ENCODE peak calls at places on chromosome 17, in four cellular contexts. One of them, this sample, is unnamed.

GRCh38 chr17:19417611-19418010 is 6.6 kb downstream of the RNF112 start:
- DNase-seq in HepG2: no peak
- DNase-seq in K562: no peak
- DNase-seq in GM12878: no peak
- DNase-seq in this sample: no peak

GRCh38 chr17:63445571-63446217 is 412 bp downstream of the CYB561 start:
- DNase-seq in K562: no peak
- DNase-seq in HepG2: no peak
- DNase-seq in GM12878: no peak
- DNase-seq in this sample: peak

GRCh38 chr17:6061290-6061689 is 8.9 kb upstream of the WSCD1 start:
- DNase-seq in K562: no peak
- DNase-seq in HepG2: peak
- DNase-seq in GM12878: no peak
- DNase-seq in this sample: no peak

GRCh38 chr17:40188694-40189093 is 11.4 kb downstream of the RAPGEFL1 start:
- DNase-seq in K562: no peak
- DNase-seq in GM12878: no peak
- DNase-seq in HepG2: no peak
- DNase-seq in this sample: no peak

GRCh38 chr17:50123649-50124349 is 6.2 kb downstream of the SAMD14 start:
- DNase-seq in GM12878: no peak
- DNase-seq in HepG2: no peak
- DNase-seq in K562: no peak
- DNase-seq in this sample: no peak

GRCh38 chr17:78000351-78000750 is 41.8 kb downstream of the TNRC6C start:
- DNase-seq in HepG2: no peak
- DNase-seq in K562: no peak
- DNase-seq in GM12878: no peak
- DNase-seq in this sample: no peak

GRCh38 chr17:46876926-46877325 is 25.5 kb downstream of the WNT9B start:
- DNase-seq in HepG2: no peak
- DNase-seq in K562: no peak
- DNase-seq in GM12878: no peak
- DNase-seq in this sample: no peak

GRCh38 chr17:8740486-8740885 is 4.2 kb downstream of the CCDC42 start:
- DNase-seq in GM12878: no peak
- DNase-seq in K562: peak
- DNase-seq in HepG2: no peak
- DNase-seq in this sample: peak

GRCh38 chr17:32120086-32120485 is 22.2 kb upstream of the RHOT1 start:
- DNase-seq in K562: no peak
- DNase-seq in HepG2: no peak
- DNase-seq in GM12878: no peak
- DNase-seq in this sample: no peak

GRCh38 chr17:1773755-1774181 is 11.9 kb downstream of the SERPINF1 start:
- DNase-seq in K562: peak
- DNase-seq in GM12878: no peak
- DNase-seq in HepG2: no peak
- DNase-seq in this sample: no peak

GRCh38 chr17:49469831-49470568 is 25.1 kb upstream of the NGFR start:
- DNase-seq in HepG2: no peak
- DNase-seq in K562: peak
- DNase-seq in GM12878: no peak
- DNase-seq in this sample: peak

GRCh38 chr17:8628609-8629169 is 1.8 kb downstream of the MYH10 start:
- DNase-seq in K562: peak
- DNase-seq in HepG2: no peak
- DNase-seq in GM12878: no peak
- DNase-seq in this sample: no peak

GRCh38 chr17:50467114-50467854 is 1.4 kb downstream of the CHAD start:
- DNase-seq in GM12878: no peak
- DNase-seq in HepG2: no peak
- DNase-seq in K562: no peak
- DNase-seq in this sample: no peak

GRCh38 chr17:32495347-32496253 is 8.8 kb downstream of the CDK5R1 start:
- DNase-seq in GM12878: no peak
- DNase-seq in HepG2: no peak
- DNase-seq in K562: no peak
- DNase-seq in this sample: no peak

GRCh38 chr17:50779747-50780363 is 12.5 kb upstream of the ANKRD40CL start:
- DNase-seq in HepG2: no peak
- DNase-seq in K562: no peak
- DNase-seq in GM12878: no peak
- DNase-seq in this sample: no peak

GRCh38 chr17:58529275-58529674 is 14.8 kb upstream of the MTMR4 start:
- DNase-seq in K562: no peak
- DNase-seq in GM12878: no peak
- DNase-seq in HepG2: no peak
- DNase-seq in this sample: no peak
- TF ChIP-seq SP1 in K562: no peak
- TF ChIP-seq SP1 in GM12878: no peak
- TF ChIP-seq SP1 in HepG2: no peak
- TF ChIP-seq SP1 in this sample: no peak

GRCh38 chr17:55434721-55435120 is 13.1 kb upstream of the MMD start:
- DNase-seq in GM12878: no peak
- DNase-seq in HepG2: no peak
- DNase-seq in K562: no peak
- DNase-seq in this sample: no peak

GRCh38 chr17:55435408-55435807 is 13.8 kb upstream of the MMD start:
- DNase-seq in HepG2: no peak
- DNase-seq in GM12878: no peak
- DNase-seq in K562: no peak
- DNase-seq in this sample: no peak

GRCh38 chr17:55432358-55433028 is 10.9 kb upstream of the MMD start:
- DNase-seq in HepG2: no peak
- DNase-seq in K562: no peak
- DNase-seq in GM12878: no peak
- DNase-seq in this sample: no peak

GRCh38 chr17:55433029-55433628 is 11.5 kb upstream of the MMD start:
- DNase-seq in GM12878: no peak
- DNase-seq in HepG2: peak
- DNase-seq in K562: no peak
- DNase-seq in this sample: no peak

DNA sequence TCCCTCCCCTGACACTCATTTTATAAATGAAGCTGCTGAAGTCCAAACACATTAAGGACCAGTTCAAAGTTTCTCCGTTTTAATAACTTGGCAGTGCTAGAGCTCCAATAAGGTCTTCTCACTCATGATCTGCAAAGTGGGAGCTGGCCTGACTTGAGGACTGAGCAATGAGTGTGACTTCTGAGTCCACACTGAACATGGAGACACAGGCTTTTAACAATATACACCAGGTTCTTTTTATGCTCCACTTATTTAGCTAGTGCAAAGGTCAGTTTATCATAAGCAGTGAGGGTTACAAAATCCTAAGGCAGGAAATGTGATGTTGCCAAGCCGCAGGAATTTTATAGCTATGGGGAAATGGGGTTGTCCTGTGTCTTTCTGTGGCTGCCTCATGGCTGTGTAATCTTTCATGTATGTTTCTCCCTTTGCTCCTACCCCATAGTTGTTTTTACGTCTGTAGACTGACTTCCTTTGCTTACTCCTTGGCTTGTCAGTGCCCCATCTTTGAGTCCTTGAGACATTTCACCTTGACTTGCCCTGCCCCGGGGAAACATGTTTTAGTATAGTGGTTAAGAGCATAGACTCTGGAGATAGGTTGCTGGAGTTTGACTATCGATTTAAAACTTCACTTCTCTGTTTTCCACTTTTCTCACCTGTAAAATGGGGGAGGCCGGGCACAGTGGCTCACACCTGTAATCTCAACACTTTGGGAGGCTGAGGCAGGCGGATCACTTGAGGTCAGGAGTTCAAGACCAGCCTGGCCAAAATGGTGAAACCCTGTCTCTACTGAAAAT is 12.2 kb upstream of the MMD start:
- DNase-seq in GM12878: no peak
- DNase-seq in HepG2: peak
- DNase-seq in K562: no peak
- DNase-seq in this sample: no peak
- TF ChIP-seq ESRRA in GM12878: no peak
- TF ChIP-seq ESRRA in HepG2: peak
- TF ChIP-seq ESRRA in K562: no peak
- TF ChIP-seq ESRRA in this sample: no peak

GRCh38 chr17:7391307-7391706 is 3.0 kb downstream of the PLSCR3 start:
- DNase-seq in K562: no peak
- DNase-seq in GM12878: no peak
- DNase-seq in HepG2: no peak
- DNase-seq in this sample: no peak

GRCh38 chr17:7396147-7396546 is 1.8 kb upstream of the PLSCR3 start:
- DNase-seq in GM12878: no peak
- DNase-seq in HepG2: no peak
- DNase-seq in K562: no peak
- DNase-seq in this sample: no peak

GRCh38 chr17:7392696-7393612 is 1.4 kb downstream of the PLSCR3 start:
- DNase-seq in K562: no peak
- DNase-seq in GM12878: no peak
- DNase-seq in HepG2: no peak
- DNase-seq in this sample: peak

GRCh38 chr17:7394452-7395191 is at the start of gene PLSCR3:
- DNase-seq in HepG2: peak
- DNase-seq in GM12878: peak
- DNase-seq in K562: peak
- DNase-seq in this sample: peak

DNA sequence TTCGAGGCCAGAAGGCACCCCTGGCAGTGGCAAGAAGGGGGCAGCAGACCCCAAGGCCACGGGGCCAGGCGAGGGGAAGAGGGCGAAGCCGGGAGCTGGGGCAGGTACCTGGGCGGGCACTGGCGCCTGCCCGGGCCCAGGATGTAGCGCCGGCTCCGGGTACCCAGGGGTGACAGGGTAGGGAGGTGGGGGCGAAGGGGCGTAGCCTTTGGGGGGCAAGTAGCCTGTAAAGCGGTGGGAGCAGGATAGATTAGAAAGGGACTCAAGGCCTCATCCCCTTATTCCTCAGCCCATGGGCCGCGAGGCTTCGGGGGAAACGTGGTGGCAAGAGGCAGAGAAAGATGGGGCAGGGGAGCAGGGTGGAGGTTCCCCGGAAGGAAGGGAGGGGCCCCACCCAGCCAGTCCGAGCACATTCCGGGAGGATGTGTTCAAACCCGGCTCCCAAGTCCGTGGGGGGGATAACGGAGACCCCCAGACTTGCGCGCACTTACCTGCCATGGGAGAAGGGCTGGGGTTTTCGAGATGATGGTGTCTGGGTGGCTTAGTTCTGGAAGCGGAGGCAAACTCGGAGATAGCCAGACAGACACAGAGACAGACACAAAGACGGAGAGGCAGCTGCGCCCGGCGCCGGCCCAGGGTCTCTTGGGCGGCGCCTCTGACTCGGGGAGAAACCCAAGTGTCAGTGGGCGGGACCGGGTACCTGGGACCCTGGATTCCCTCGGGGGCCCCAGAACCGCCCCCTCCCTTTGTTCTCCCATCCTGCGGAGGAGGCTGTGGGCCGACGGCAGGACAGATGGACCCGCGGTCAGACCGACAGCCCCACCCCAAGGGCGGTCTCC is 493 bp downstream of the PLSCR3 start:
- DNase-seq in HepG2: no peak
- DNase-seq in GM12878: no peak
- DNase-seq in K562: no peak
- DNase-seq in this sample: peak
- TF ChIP-seq SP1 in HepG2: no peak
- TF ChIP-seq SP1 in GM12878: peak
- TF ChIP-seq SP1 in K562: no peak
- TF ChIP-seq SP1 in this sample: no peak

DNA sequence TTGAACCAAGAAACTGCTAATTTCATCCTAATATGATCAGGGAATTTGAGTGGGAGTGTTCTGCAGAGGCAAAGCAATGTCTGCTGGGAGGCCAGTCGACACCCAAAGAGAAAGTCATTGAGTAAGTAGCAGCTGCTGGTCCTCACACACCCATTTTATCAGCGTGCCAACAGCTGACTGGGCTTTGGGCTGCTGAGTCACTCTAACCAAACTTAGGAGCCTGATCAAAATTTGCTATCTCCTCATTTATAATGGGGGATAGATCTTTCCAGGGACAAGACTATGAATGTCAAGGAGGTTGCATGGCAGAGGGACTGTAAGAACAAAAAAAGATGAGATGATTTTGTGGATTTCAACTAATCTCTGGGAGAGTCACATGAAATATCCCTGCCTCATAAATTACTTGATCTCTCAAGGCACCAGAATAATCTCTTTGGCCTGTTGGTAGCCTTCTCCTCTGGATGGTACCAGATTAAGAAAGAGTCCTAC is 32.9 kb downstream of the CPSF4L start:
- DNase-seq in K562: peak
- DNase-seq in HepG2: peak
- DNase-seq in GM12878: no peak
- DNase-seq in this sample: no peak
- TF ChIP-seq ESRRA in K562: peak
- TF ChIP-seq ESRRA in HepG2: no peak
- TF ChIP-seq ESRRA in GM12878: no peak
- TF ChIP-seq ESRRA in this sample: no peak

GRCh38 chr17:70121136-70121535 is 46.1 kb downstream of the KCNJ16 start:
- DNase-seq in HepG2: no peak
- DNase-seq in K562: no peak
- DNase-seq in GM12878: no peak
- DNase-seq in this sample: no peak
- TF ChIP-seq SP1 in HepG2: no peak
- TF ChIP-seq SP1 in K562: no peak
- TF ChIP-seq SP1 in GM12878: no peak
- TF ChIP-seq SP1 in this sample: no peak

DNA sequence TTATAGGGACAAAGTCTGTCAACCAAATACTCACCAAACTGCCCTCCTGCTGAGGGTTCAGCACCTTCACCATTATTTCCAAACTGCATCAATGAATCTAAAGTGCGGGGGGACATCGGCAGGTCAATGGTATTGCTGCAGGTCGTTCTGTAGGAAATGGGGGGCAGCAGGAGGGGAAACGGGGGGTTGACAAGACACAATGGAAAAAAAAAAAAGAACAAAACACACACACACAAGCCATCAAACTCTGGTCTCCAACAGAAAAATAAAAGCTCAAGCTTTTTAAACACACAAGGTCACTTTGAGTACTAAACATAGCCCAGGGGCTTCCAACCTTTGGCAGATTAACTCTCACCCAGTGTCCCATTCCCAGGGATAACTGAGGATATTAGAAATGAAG is 28.5 kb downstream of the STAT5A start:
- DNase-seq in GM12878: no peak
- DNase-seq in HepG2: no peak
- DNase-seq in K562: no peak
- DNase-seq in this sample: no peak
- TF ChIP-seq ESRRA in GM12878: no peak
- TF ChIP-seq ESRRA in HepG2: no peak
- TF ChIP-seq ESRRA in K562: no peak
- TF ChIP-seq ESRRA in this sample: no peak

DNA sequence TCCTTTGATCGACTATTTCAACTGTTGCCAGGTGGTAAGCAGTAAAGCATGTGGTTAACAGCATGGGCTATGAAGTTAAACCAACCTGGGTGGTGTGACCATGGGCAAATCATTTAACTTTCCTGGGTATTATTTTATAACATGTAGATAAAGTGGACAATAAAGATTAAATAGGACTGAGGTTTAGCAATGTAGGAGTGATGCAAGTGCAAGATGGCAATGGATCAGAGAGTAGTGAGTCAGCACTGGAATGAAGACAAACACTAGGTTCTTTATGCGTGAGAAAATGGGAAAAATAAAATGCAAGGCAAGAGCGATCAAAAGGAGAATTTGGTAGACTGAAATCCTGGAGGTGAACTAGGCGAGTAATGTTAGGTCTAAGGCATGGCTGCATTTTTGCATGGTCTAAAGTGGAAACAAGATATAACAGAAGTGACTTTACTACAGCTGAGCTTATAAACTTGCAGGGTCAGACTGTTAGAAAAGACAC is 222.4 kb upstream of the AXIN2 start:
- DNase-seq in GM12878: no peak
- DNase-seq in HepG2: peak
- DNase-seq in K562: no peak
- DNase-seq in this sample: no peak
- TF ChIP-seq SP1 in GM12878: no peak
- TF ChIP-seq SP1 in HepG2: no peak
- TF ChIP-seq SP1 in K562: no peak
- TF ChIP-seq SP1 in this sample: no peak

This sample was measured in WTC11.